ENCODE peak calls at places on chromosomes 7 and 10, in six cellular contexts. B is IMR-90, H is trophoblast cell, S is mesenchymal stem cell, N is neuronal stem cell, I is H1. O is an unnamed sample.

GRCh38 chr7:71239517-71239916 is 107.6 kb downstream of the GALNT17 start:
- DNase-seq in B (no peak), H (no peak), S (no peak), N (no peak), I (no peak), O (no peak)

GRCh38 chr10:6086375-6087233 is 2.2 kb upstream of the RBM17 start:
- DNase-seq in B (peak), H (peak), S (peak), N (peak), I (peak), O (peak)

GRCh38 chr10:20105236-20105635 is 289.0 kb downstream of the PLXDC2 start:
- DNase-seq in B (peak), H (no peak), S (peak), N (no peak), I (no peak), O (no peak)

GRCh38 chr10:124088944-124089343 is 4.5 kb downstream of the CHST15 start:
- DNase-seq in B (no peak), H (no peak), S (no peak), N (no peak), I (no peak), O (no peak)

GRCh38 chr7:28550580-28551205 is 138.4 kb downstream of the CREB5 start:
- DNase-seq in B (no peak), H (no peak), S (no peak), N (no peak), I (no peak), O (no peak)

GRCh38 chr10:75400769-75401568 is 595 bp downstream of the ZNF503 start:
- DNase-seq in B (peak), H (no peak), S (peak), N (peak), I (peak), O (peak)

GRCh38 chr10:103153765-103154197 is 39.3 kb downstream of the NT5C2 start:
- DNase-seq in B (peak), H (no peak), S (peak), N (no peak), I (no peak), O (peak)

GRCh38 chr7:143230602-143231457 is 9.0 kb downstream of the TAS2R40 start:
- DNase-seq in B (no peak), H (no peak), S (no peak), N (no peak), I (no peak), O (no peak)

GRCh38 chr10:118272090-118272775 is 69.9 kb downstream of the FAM204A start:
- DNase-seq in B (peak), H (no peak), S (peak), N (no peak), I (no peak), O (no peak)
- H3K4me3 ChIP-seq in B (peak), H (no peak), S (no peak), N (peak), I (peak), O (no peak)

DNA sequence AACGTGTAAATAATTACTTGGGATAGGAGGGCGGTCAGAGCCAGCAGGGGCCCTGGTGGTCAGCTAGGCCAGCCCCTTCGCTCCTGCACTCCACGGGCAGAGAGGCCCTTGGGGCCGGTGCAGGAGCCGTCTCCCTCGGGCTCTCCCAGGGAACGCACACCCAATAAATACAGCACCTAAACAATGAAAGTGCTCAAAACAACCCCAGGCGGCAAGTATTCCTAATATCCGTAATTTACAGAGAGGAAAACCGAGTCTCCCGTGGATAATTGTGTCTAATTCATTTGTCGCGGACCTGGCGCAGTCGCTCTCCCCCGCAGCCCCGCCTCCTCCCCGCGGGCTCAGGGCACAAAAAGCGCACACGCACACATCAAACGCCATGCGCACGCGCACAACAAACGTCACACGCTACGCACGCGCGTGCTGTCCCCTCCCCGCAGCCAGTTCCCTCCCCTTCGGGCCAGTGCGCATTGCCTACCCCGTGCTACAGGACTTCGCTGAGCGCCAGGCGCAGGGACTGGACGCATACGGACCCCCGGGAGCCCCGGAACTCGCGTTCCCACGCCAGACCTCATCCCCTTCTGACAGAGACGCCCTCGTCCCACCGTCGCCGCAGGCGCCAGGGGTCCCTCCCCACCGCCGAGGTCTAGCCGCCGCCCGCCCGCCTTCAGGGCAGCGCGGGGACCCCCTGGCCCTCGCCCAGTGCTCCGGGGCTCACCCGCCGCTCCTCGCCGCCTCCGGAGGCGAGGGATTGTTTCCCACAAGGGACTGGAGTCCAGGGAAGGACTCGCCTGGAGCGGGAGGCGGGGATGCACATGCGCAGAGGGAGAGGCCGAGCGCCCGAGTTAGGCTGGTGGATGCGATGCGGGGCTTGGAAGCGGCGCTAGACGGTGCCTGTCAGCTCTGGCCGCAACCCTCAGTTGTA is at the start of gene ZNF248:
- DNase-seq in B (peak), H (peak), S (peak), N (peak), I (peak), O (peak)
- H3K18ac ChIP-seq in B (peak), H (peak), S (peak), N (peak), I (no peak), O (peak)

GRCh38 chr10:97502916-97503315 is 4.2 kb downstream of the UBTD1 start:
- DNase-seq in B (no peak), H (no peak), S (no peak), N (no peak), I (no peak), O (no peak)
- H3K4me3 ChIP-seq in B (no peak), H (no peak), S (no peak), N (no peak), I (no peak), O (no peak)

DNA sequence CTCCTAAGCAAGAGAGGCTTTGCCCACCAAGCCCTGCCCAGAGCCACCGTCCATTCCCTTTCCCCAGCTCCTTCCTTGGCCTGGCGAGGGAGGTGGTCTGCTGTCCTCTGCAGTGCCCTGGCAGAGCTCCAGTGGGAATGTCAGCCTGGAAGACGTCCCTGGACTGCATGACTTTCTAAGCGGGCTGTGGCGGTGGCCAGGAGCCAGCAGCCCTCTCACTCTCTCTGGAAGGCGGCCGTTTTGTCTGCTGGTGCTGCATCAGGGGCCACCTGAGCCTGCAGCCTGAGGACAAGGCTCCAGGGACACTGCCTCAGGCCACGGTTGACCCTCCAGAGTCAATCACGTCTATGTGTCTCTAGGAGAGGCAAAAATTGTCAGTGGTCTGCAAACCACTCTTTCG is 271.0 kb downstream of the SKAP2 start:
- DNase-seq in B (no peak), H (no peak), S (no peak), N (no peak), I (peak), O (no peak)
- H3K18ac ChIP-seq in B (no peak), H (no peak), S (no peak), N (peak), I (no peak), O (no peak)

GRCh38 chr7:11237742-11238141 is 264.1 kb downstream of the PHF14 start:
- DNase-seq in B (no peak), H (no peak), S (peak), N (no peak), I (no peak), O (no peak)
- H3K4me3 ChIP-seq in B (no peak), H (no peak), S (peak), N (no peak), I (no peak), O (no peak)

DNA sequence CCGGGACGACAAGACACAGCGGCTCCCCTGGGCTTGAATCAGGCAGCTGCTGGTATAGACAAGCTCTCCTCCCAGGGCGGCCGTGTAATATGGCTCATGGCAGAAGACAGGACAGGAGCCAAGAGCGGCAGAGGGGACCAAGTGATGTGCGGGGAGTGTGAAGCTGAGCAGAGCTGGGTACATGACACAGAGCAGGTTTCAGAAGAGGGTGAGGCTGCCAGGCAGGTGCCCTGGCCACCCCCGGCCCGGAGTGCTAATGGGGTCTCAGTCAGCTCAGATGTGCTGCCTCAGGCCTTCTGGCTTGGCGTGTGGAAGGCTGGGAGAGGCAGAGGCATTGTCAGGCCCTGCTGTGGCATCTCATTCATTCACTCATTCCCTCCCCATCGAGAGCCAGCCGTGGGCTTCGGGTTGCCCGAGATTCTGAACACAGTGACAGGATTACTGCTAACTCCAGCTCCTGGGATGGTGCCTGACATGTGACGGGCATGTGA is 88.7 kb upstream of the GNA12 start:
- DNase-seq in B (no peak), H (no peak), S (no peak), N (no peak), I (no peak), O (no peak)
- H3K18ac ChIP-seq in B (no peak), H (no peak), S (no peak), N (peak), I (no peak), O (no peak)

GRCh38 chr7:7180725-7181428 is 1.5 kb upstream of the C1GALT1 start:
- DNase-seq in B (no peak), H (no peak), S (no peak), N (no peak), I (no peak), O (no peak)
- H3K4me3 ChIP-seq in B (no peak), H (no peak), S (no peak), N (peak), I (no peak), O (no peak)

GRCh38 chr7:105775580-105775979 is 100.8 kb downstream of the ATXN7L1 start:
- DNase-seq in B (no peak), H (no peak), S (peak), N (no peak), I (no peak), O (no peak)
- H3K18ac ChIP-seq in B (peak), H (peak), S (peak), N (no peak), I (peak), O (peak)